ENCODE peak calls at places on chromosomes 2 and 18, in five cellular contexts. One of them, this sample, is unnamed.

GRCh38 chr2:134917958-134918517 is 584 bp upstream of the CCNT2 start:
- DNase-seq in heart right ventricle: no peak
- DNase-seq in cardiac fibroblast: no peak
- DNase-seq in AG04450: no peak
- DNase-seq in DND-41: no peak
- DNase-seq in this sample: no peak

GRCh38 chr2:152475982-152476381 is 141.0 kb downstream of the FMNL2 start:
- DNase-seq in heart right ventricle: no peak
- DNase-seq in cardiac fibroblast: no peak
- DNase-seq in AG04450: no peak
- DNase-seq in DND-41: no peak
- DNase-seq in this sample: no peak

GRCh38 chr18:42586603-42587002 is 528.9 kb downstream of the RIT2 start:
- DNase-seq in heart right ventricle: no peak
- DNase-seq in cardiac fibroblast: no peak
- DNase-seq in AG04450: no peak
- DNase-seq in DND-41: no peak
- DNase-seq in this sample: no peak

GRCh38 chr2:84970956-84971798 is at the start of gene KCMF1:
- DNase-seq in heart right ventricle: peak
- DNase-seq in cardiac fibroblast: peak
- DNase-seq in AG04450: no peak
- DNase-seq in DND-41: peak
- DNase-seq in this sample: peak

GRCh38 chr2:50116096-50116495 is 915.8 kb downstream of the NRXN1 start:
- DNase-seq in heart right ventricle: no peak
- DNase-seq in cardiac fibroblast: no peak
- DNase-seq in AG04450: no peak
- DNase-seq in DND-41: no peak
- DNase-seq in this sample: no peak

GRCh38 chr2:133919285-133919684 is 334.6 kb upstream of the MGAT5 start:
- DNase-seq in heart right ventricle: no peak
- DNase-seq in cardiac fibroblast: no peak
- DNase-seq in AG04450: no peak
- DNase-seq in DND-41: no peak
- DNase-seq in this sample: no peak

GRCh38 chr2:12761109-12761508 is 44.4 kb downstream of the TRIB2 start:
- DNase-seq in heart right ventricle: no peak
- DNase-seq in cardiac fibroblast: no peak
- DNase-seq in AG04450: no peak
- DNase-seq in DND-41: no peak
- DNase-seq in this sample: no peak

GRCh38 chr2:120453635-120453998 is 107.7 kb downstream of the INHBB start:
- DNase-seq in heart right ventricle: no peak
- DNase-seq in cardiac fibroblast: no peak
- DNase-seq in AG04450: no peak
- DNase-seq in DND-41: no peak
- DNase-seq in this sample: no peak

GRCh38 chr18:29608982-29609381 is 1432.1 kb upstream of the CDH2 start:
- DNase-seq in heart right ventricle: no peak
- DNase-seq in cardiac fibroblast: no peak
- DNase-seq in AG04450: no peak
- DNase-seq in DND-41: no peak
- DNase-seq in this sample: no peak

GRCh38 chr2:201257381-201257940 is 2.9 kb upstream of the CASP8 start:
- DNase-seq in heart right ventricle: peak
- DNase-seq in cardiac fibroblast: no peak
- DNase-seq in AG04450: no peak
- DNase-seq in DND-41: peak
- DNase-seq in this sample: no peak

GRCh38 chr2:85888020-85888744 is 608 bp downstream of the ST3GAL5 start:
- DNase-seq in heart right ventricle: no peak
- DNase-seq in cardiac fibroblast: no peak
- DNase-seq in AG04450: no peak
- DNase-seq in DND-41: peak
- DNase-seq in this sample: no peak

GRCh38 chr18:37612519-37612918 is 46.9 kb upstream of the CELF4 start:
- DNase-seq in heart right ventricle: no peak
- DNase-seq in cardiac fibroblast: peak
- DNase-seq in AG04450: no peak
- DNase-seq in DND-41: no peak
- DNase-seq in this sample: no peak

GRCh38 chr2:2269989-2270562 is 61.0 kb downstream of the MYT1L start:
- DNase-seq in heart right ventricle: no peak
- DNase-seq in cardiac fibroblast: no peak
- DNase-seq in AG04450: no peak
- DNase-seq in DND-41: no peak
- DNase-seq in this sample: no peak

GRCh38 chr2:149388120-149388816 is 57.9 kb downstream of the LYPD6 start:
- DNase-seq in heart right ventricle: no peak
- DNase-seq in cardiac fibroblast: no peak
- DNase-seq in AG04450: no peak
- DNase-seq in DND-41: no peak
- DNase-seq in this sample: no peak

GRCh38 chr2:10829304-10829703 is 16.7 kb upstream of the PDIA6 start:
- DNase-seq in heart right ventricle: no peak
- DNase-seq in cardiac fibroblast: no peak
- DNase-seq in AG04450: no peak
- DNase-seq in DND-41: no peak
- DNase-seq in this sample: no peak

GRCh38 chr18:59846814-59847490 is 52.8 kb upstream of the PMAIP1 start:
- DNase-seq in heart right ventricle: no peak
- DNase-seq in cardiac fibroblast: peak
- DNase-seq in AG04450: peak
- DNase-seq in DND-41: no peak
- DNase-seq in this sample: no peak

GRCh38 chr2:86298411-86299390 is 38.7 kb downstream of the REEP1 start:
- DNase-seq in heart right ventricle: peak
- DNase-seq in cardiac fibroblast: peak
- DNase-seq in AG04450: no peak
- DNase-seq in DND-41: no peak
- DNase-seq in this sample: peak

GRCh38 chr2:70381821-70382220 is 80.0 kb upstream of the FAM136A start:
- DNase-seq in heart right ventricle: no peak
- DNase-seq in cardiac fibroblast: peak
- DNase-seq in AG04450: no peak
- DNase-seq in DND-41: no peak
- DNase-seq in this sample: no peak

GRCh38 chr18:58076052-58076451 is 32.0 kb downstream of the NEDD4L start:
- DNase-seq in heart right ventricle: no peak
- DNase-seq in cardiac fibroblast: peak
- DNase-seq in AG04450: peak
- DNase-seq in DND-41: no peak
- DNase-seq in this sample: no peak

GRCh38 chr2:236671820-236672520 is 102.3 kb downstream of the ACKR3 start:
- DNase-seq in heart right ventricle: no peak
- DNase-seq in cardiac fibroblast: no peak
- DNase-seq in AG04450: no peak
- DNase-seq in DND-41: no peak
- DNase-seq in this sample: no peak

GRCh38 chr2:126359494-126359893 is 296.5 kb upstream of the GYPC start:
- DNase-seq in heart right ventricle: no peak
- DNase-seq in cardiac fibroblast: peak
- DNase-seq in AG04450: no peak
- DNase-seq in DND-41: peak
- DNase-seq in this sample: no peak
- TF ChIP-seq CTCF in heart right ventricle: peak
- TF ChIP-seq CTCF in cardiac fibroblast: no peak
- TF ChIP-seq CTCF in AG04450: no peak
- TF ChIP-seq CTCF in DND-41: peak
- TF ChIP-seq CTCF in this sample: peak

GRCh38 chr2:122390406-122390805 is 635.0 kb downstream of the TSN start:
- DNase-seq in heart right ventricle: no peak
- DNase-seq in cardiac fibroblast: no peak
- DNase-seq in AG04450: no peak
- DNase-seq in DND-41: no peak
- DNase-seq in this sample: no peak

GRCh38 chr2:122391726-122392125 is 636.3 kb downstream of the TSN start:
- DNase-seq in heart right ventricle: no peak
- DNase-seq in cardiac fibroblast: no peak
- DNase-seq in AG04450: no peak
- DNase-seq in DND-41: no peak
- DNase-seq in this sample: no peak

GRCh38 chr2:122389694-122390093 is 634.2 kb downstream of the TSN start:
- DNase-seq in heart right ventricle: no peak
- DNase-seq in cardiac fibroblast: no peak
- DNase-seq in AG04450: no peak
- DNase-seq in DND-41: no peak
- DNase-seq in this sample: no peak

GRCh38 chr2:122384768-122385333 is 629.4 kb downstream of the TSN start:
- DNase-seq in heart right ventricle: no peak
- DNase-seq in cardiac fibroblast: no peak
- DNase-seq in AG04450: no peak
- DNase-seq in DND-41: no peak
- DNase-seq in this sample: no peak

GRCh38 chr2:122388208-122388607 is 632.8 kb downstream of the TSN start:
- DNase-seq in heart right ventricle: no peak
- DNase-seq in cardiac fibroblast: no peak
- DNase-seq in AG04450: no peak
- DNase-seq in DND-41: no peak
- DNase-seq in this sample: no peak
- TF ChIP-seq CTCF in heart right ventricle: no peak
- TF ChIP-seq CTCF in cardiac fibroblast: no peak
- TF ChIP-seq CTCF in AG04450: no peak
- TF ChIP-seq CTCF in DND-41: no peak
- TF ChIP-seq CTCF in this sample: no peak

GRCh38 chr2:210663574-210663973 is 107.2 kb downstream of the CPS1 start:
- DNase-seq in heart right ventricle: peak
- DNase-seq in cardiac fibroblast: peak
- DNase-seq in AG04450: no peak
- DNase-seq in DND-41: no peak
- DNase-seq in this sample: no peak
- TF ChIP-seq CTCF in heart right ventricle: peak
- TF ChIP-seq CTCF in cardiac fibroblast: no peak
- TF ChIP-seq CTCF in AG04450: no peak
- TF ChIP-seq CTCF in DND-41: no peak
- TF ChIP-seq CTCF in this sample: peak

GRCh38 chr2:73827018-73827417 is 1.7 kb upstream of the STAMBP start:
- DNase-seq in heart right ventricle: no peak
- DNase-seq in cardiac fibroblast: peak
- DNase-seq in AG04450: no peak
- DNase-seq in DND-41: peak
- DNase-seq in this sample: no peak
- TF ChIP-seq CTCF in heart right ventricle: no peak
- TF ChIP-seq CTCF in cardiac fibroblast: peak
- TF ChIP-seq CTCF in AG04450: peak
- TF ChIP-seq CTCF in DND-41: peak
- TF ChIP-seq CTCF in this sample: peak

DNA sequence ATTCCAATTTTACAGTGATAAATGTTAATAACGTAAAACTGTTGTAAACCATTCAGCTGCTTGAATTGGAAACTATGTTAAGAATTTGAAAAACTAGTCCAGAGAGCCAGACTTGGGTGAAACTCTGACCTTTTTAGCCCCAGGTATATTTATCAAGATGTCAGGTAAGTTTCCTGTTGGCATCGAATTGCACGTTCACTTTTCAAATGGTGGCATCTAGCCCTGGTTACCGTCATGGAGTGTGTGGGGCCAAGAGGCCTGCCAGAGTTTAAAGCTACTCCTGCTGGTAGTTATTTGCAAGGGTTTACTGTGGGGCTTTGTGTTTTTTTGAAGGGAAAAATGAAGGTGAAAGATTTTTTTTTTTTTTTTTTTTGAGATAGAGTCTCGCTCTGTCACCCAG is 109.9 kb downstream of the WDSUB1 start:
- DNase-seq in heart right ventricle: no peak
- DNase-seq in cardiac fibroblast: no peak
- DNase-seq in AG04450: no peak
- DNase-seq in DND-41: no peak
- DNase-seq in this sample: no peak
- TF ChIP-seq CTCF in heart right ventricle: no peak
- TF ChIP-seq CTCF in cardiac fibroblast: no peak
- TF ChIP-seq CTCF in AG04450: peak
- TF ChIP-seq CTCF in DND-41: no peak
- TF ChIP-seq CTCF in this sample: peak

GRCh38 chr2:74675090-74675489 is 21.0 kb downstream of the SEMA4F start:
- DNase-seq in heart right ventricle: no peak
- DNase-seq in cardiac fibroblast: no peak
- DNase-seq in AG04450: no peak
- DNase-seq in DND-41: no peak
- DNase-seq in this sample: no peak
- TF ChIP-seq CTCF in heart right ventricle: no peak
- TF ChIP-seq CTCF in cardiac fibroblast: peak
- TF ChIP-seq CTCF in AG04450: no peak
- TF ChIP-seq CTCF in DND-41: peak
- TF ChIP-seq CTCF in this sample: peak

GRCh38 chr2:43226558-43226954 is at the start of gene ZFP36L2:
- DNase-seq in heart right ventricle: peak
- DNase-seq in cardiac fibroblast: peak
- DNase-seq in AG04450: peak
- DNase-seq in DND-41: peak
- DNase-seq in this sample: peak

GRCh38 chr2:43224131-43224570 is 2.3 kb downstream of the ZFP36L2 start:
- DNase-seq in heart right ventricle: peak
- DNase-seq in cardiac fibroblast: peak
- DNase-seq in AG04450: no peak
- DNase-seq in DND-41: peak
- DNase-seq in this sample: peak

GRCh38 chr2:43224571-43225092 is 1.8 kb downstream of the ZFP36L2 start:
- DNase-seq in heart right ventricle: no peak
- DNase-seq in cardiac fibroblast: peak
- DNase-seq in AG04450: no peak
- DNase-seq in DND-41: peak
- DNase-seq in this sample: peak

GRCh38 chr2:43225788-43226557 is 433 bp downstream of the ZFP36L2 start:
- DNase-seq in heart right ventricle: peak
- DNase-seq in cardiac fibroblast: peak
- DNase-seq in AG04450: no peak
- DNase-seq in DND-41: peak
- DNase-seq in this sample: peak

GRCh38 chr2:43225093-43225787 is 1.2 kb downstream of the ZFP36L2 start:
- DNase-seq in heart right ventricle: peak
- DNase-seq in cardiac fibroblast: peak
- DNase-seq in AG04450: peak
- DNase-seq in DND-41: peak
- DNase-seq in this sample: peak
- TF ChIP-seq CTCF in heart right ventricle: no peak
- TF ChIP-seq CTCF in cardiac fibroblast: no peak
- TF ChIP-seq CTCF in AG04450: no peak
- TF ChIP-seq CTCF in DND-41: no peak
- TF ChIP-seq CTCF in this sample: no peak

DNA sequence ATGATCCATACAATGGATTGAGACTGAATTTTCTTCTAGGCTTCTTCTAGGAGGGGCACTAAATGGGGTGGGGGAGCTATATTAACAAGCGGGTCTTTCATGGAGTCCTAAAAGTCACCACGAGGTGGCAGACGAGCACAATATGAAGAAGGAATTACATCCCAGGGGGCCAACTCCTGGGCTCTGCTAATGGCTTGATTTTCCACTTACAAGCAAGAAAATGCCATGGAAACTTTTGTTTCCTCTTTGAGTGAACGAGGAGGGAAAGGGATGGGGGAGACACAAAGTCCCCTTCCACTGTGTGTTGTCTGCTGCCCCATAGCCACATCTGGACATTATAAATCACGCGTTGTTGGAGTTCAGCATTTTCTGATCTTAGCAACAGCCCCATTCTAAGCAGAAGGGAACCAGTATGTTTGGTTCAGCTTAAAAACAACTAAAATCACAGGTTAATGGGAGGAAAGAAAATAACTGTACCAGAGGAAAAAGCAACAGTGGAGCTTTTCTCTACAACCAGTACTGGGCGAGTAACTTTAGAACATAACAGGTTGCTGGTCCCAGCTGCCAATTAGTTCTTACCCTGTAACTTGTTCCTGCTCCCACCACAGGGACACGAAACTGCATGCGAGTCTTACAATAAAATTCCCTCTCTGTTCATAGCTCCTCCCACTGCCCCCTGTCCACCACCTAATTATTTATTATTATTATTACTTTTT is 285.0 kb upstream of the PARD3B start:
- DNase-seq in heart right ventricle: peak
- DNase-seq in cardiac fibroblast: peak
- DNase-seq in AG04450: peak
- DNase-seq in DND-41: peak
- DNase-seq in this sample: peak
- TF ChIP-seq CTCF in heart right ventricle: peak
- TF ChIP-seq CTCF in cardiac fibroblast: peak
- TF ChIP-seq CTCF in AG04450: peak
- TF ChIP-seq CTCF in DND-41: peak
- TF ChIP-seq CTCF in this sample: peak

This sample was measured in type B pancreatic cell.